ENCODE peak calls at places on chromosome 9, in four cellular contexts. One of them, this sample, is unnamed.

GRCh38 chr9:129483467-129484324 is 137.2 kb downstream of the C9orf50 start:
- DNase-seq in H1: no peak
- DNase-seq in HepG2: no peak
- DNase-seq in GM12878: no peak
- DNase-seq in this sample: peak

GRCh38 chr9:136745389-136746218 is 2.7 kb downstream of the LCN6 start:
- DNase-seq in GM12878: no peak
- DNase-seq in HepG2: no peak
- DNase-seq in H1: no peak
- DNase-seq in this sample: no peak

GRCh38 chr9:125399165-125399564 is 137.5 kb downstream of the GAPVD1 start:
- DNase-seq in HepG2: no peak
- DNase-seq in H1: no peak
- DNase-seq in GM12878: no peak
- DNase-seq in this sample: no peak

GRCh38 chr9:111427186-111427585 is 57.0 kb downstream of the ECPAS start:
- DNase-seq in H1: no peak
- DNase-seq in HepG2: no peak
- DNase-seq in GM12878: no peak
- DNase-seq in this sample: no peak

GRCh38 chr9:111730937-111731567 is 63.7 kb downstream of the SHOC1 start:
- DNase-seq in H1: no peak
- DNase-seq in GM12878: no peak
- DNase-seq in HepG2: peak
- DNase-seq in this sample: no peak

GRCh38 chr9:93684806-93685553 is 108.6 kb downstream of the PHF2 start:
- DNase-seq in HepG2: no peak
- DNase-seq in GM12878: no peak
- DNase-seq in H1: no peak
- DNase-seq in this sample: peak

GRCh38 chr9:76703270-76703669 is 61.0 kb upstream of the PCA3 start:
- DNase-seq in GM12878: no peak
- DNase-seq in HepG2: no peak
- DNase-seq in H1: no peak
- DNase-seq in this sample: no peak

GRCh38 chr9:137294091-137294683 is 7.9 kb downstream of the NRARP start:
- DNase-seq in H1: no peak
- DNase-seq in GM12878: no peak
- DNase-seq in HepG2: peak
- DNase-seq in this sample: peak

GRCh38 chr9:69253057-69253456 is 72.0 kb upstream of the ENTREP1 start:
- DNase-seq in GM12878: no peak
- DNase-seq in HepG2: no peak
- DNase-seq in H1: no peak
- DNase-seq in this sample: no peak

GRCh38 chr9:83013867-83014605 is 48.9 kb downstream of the RASEF start:
- DNase-seq in H1: no peak
- DNase-seq in GM12878: no peak
- DNase-seq in HepG2: no peak
- DNase-seq in this sample: no peak

GRCh38 chr9:114591206-114591853 is 3.8 kb downstream of the ATP6V1G1 start:
- DNase-seq in H1: no peak
- DNase-seq in HepG2: peak
- DNase-seq in GM12878: no peak
- DNase-seq in this sample: no peak

GRCh38 chr9:88775037-88775471 is 216.2 kb upstream of the S1PR3 start:
- DNase-seq in GM12878: no peak
- DNase-seq in H1: no peak
- DNase-seq in HepG2: no peak
- DNase-seq in this sample: no peak

GRCh38 chr9:134769084-134769455 is 111.5 kb upstream of the FCN2 start:
- DNase-seq in HepG2: no peak
- DNase-seq in H1: no peak
- DNase-seq in GM12878: no peak
- DNase-seq in this sample: no peak

GRCh38 chr9:4111233-4112000 is 188.5 kb downstream of the GLIS3 start:
- DNase-seq in H1: no peak
- DNase-seq in GM12878: no peak
- DNase-seq in HepG2: no peak
- DNase-seq in this sample: no peak

GRCh38 chr9:118686940-118687339 is 682.3 kb downstream of the BRINP1 start:
- DNase-seq in HepG2: no peak
- DNase-seq in GM12878: no peak
- DNase-seq in H1: no peak
- DNase-seq in this sample: no peak

GRCh38 chr9:129320575-129321311 is 142.7 kb upstream of the IER5L start:
- DNase-seq in HepG2: peak
- DNase-seq in H1: no peak
- DNase-seq in GM12878: peak
- DNase-seq in this sample: peak

GRCh38 chr9:36479086-36479485 is 79.0 kb upstream of the RNF38 start:
- DNase-seq in HepG2: no peak
- DNase-seq in GM12878: no peak
- DNase-seq in H1: no peak
- DNase-seq in this sample: no peak

GRCh38 chr9:15696979-15697378 is 144.1 kb downstream of the CCDC171 start:
- DNase-seq in GM12878: no peak
- DNase-seq in HepG2: no peak
- DNase-seq in H1: no peak
- DNase-seq in this sample: peak

GRCh38 chr9:135503371-135504261 is 3.1 kb downstream of the MRPS2 start:
- DNase-seq in H1: no peak
- DNase-seq in GM12878: no peak
- DNase-seq in HepG2: no peak
- DNase-seq in this sample: no peak

GRCh38 chr9:98057095-98057799 is 715 bp downstream of the NANS start:
- DNase-seq in GM12878: no peak
- DNase-seq in HepG2: peak
- DNase-seq in H1: no peak
- DNase-seq in this sample: peak

GRCh38 chr9:2255128-2255527 is 240.0 kb downstream of the SMARCA2 start:
- DNase-seq in HepG2: peak
- DNase-seq in GM12878: no peak
- DNase-seq in H1: no peak
- DNase-seq in this sample: no peak

GRCh38 chr9:110952018-110952864 is 86.0 kb downstream of the LPAR1 start:
- DNase-seq in H1: no peak
- DNase-seq in HepG2: no peak
- DNase-seq in GM12878: no peak
- DNase-seq in this sample: no peak

GRCh38 chr9:88804289-88804596 is 187.0 kb upstream of the S1PR3 start:
- DNase-seq in H1: no peak
- DNase-seq in GM12878: no peak
- DNase-seq in HepG2: no peak
- DNase-seq in this sample: no peak

GRCh38 chr9:97982191-97982718 is 886 bp upstream of the ANP32B start:
- DNase-seq in HepG2: no peak
- DNase-seq in H1: no peak
- DNase-seq in GM12878: no peak
- DNase-seq in this sample: no peak

GRCh38 chr9:107299437-107299836 is 16.4 kb downstream of the RAD23B start:
- DNase-seq in H1: no peak
- DNase-seq in GM12878: no peak
- DNase-seq in HepG2: no peak
- DNase-seq in this sample: no peak

GRCh38 chr9:123299558-123300126 is 31.3 kb upstream of the STRBP start:
- DNase-seq in GM12878: no peak
- DNase-seq in HepG2: no peak
- DNase-seq in H1: no peak
- DNase-seq in this sample: no peak

GRCh38 chr9:105074501-105074900 is 146.5 kb upstream of the ABCA1 start:
- DNase-seq in H1: no peak
- DNase-seq in HepG2: no peak
- DNase-seq in GM12878: no peak
- DNase-seq in this sample: no peak

GRCh38 chr9:16329699-16330113 is 540.8 kb downstream of the BNC2 start:
- DNase-seq in GM12878: no peak
- DNase-seq in H1: no peak
- DNase-seq in HepG2: no peak
- DNase-seq in this sample: no peak

GRCh38 chr9:34591091-34591910 is 1.8 kb upstream of the CNTFR start:
- DNase-seq in HepG2: peak
- DNase-seq in H1: no peak
- DNase-seq in GM12878: no peak
- DNase-seq in this sample: peak

GRCh38 chr9:135165756-135166519 is 78.5 kb downstream of the OLFM1 start:
- DNase-seq in GM12878: no peak
- DNase-seq in H1: no peak
- DNase-seq in HepG2: no peak
- DNase-seq in this sample: no peak

GRCh38 chr9:12935714-12936113 is 160.9 kb downstream of the LURAP1L start:
- DNase-seq in HepG2: no peak
- DNase-seq in GM12878: no peak
- DNase-seq in H1: no peak
- DNase-seq in this sample: no peak

GRCh38 chr9:108724669-108725068 is 131.1 kb downstream of the ACTL7B start:
- DNase-seq in H1: no peak
- DNase-seq in HepG2: no peak
- DNase-seq in GM12878: no peak
- DNase-seq in this sample: no peak

GRCh38 chr9:20262611-20263010 is 359.7 kb downstream of the MLLT3 start:
- DNase-seq in H1: no peak
- DNase-seq in HepG2: no peak
- DNase-seq in GM12878: no peak
- DNase-seq in this sample: no peak

GRCh38 chr9:94808926-94809700 is 82.6 kb downstream of the AOPEP start:
- DNase-seq in GM12878: no peak
- DNase-seq in HepG2: no peak
- DNase-seq in H1: no peak
- DNase-seq in this sample: no peak

GRCh38 chr9:94807556-94807955 is 81.1 kb downstream of the AOPEP start:
- DNase-seq in HepG2: no peak
- DNase-seq in GM12878: no peak
- DNase-seq in H1: no peak
- DNase-seq in this sample: no peak

GRCh38 chr9:94806307-94806893 is 79.9 kb downstream of the AOPEP start:
- DNase-seq in H1: no peak
- DNase-seq in GM12878: peak
- DNase-seq in HepG2: no peak
- DNase-seq in this sample: no peak

GRCh38 chr9:94812343-94812742 is 85.8 kb downstream of the AOPEP start:
- DNase-seq in HepG2: no peak
- DNase-seq in H1: no peak
- DNase-seq in GM12878: no peak
- DNase-seq in this sample: no peak

GRCh38 chr9:94809778-94810177 is 83.3 kb downstream of the AOPEP start:
- DNase-seq in H1: no peak
- DNase-seq in GM12878: no peak
- DNase-seq in HepG2: no peak
- DNase-seq in this sample: no peak
- TF ChIP-seq SUZ12 in H1: no peak
- TF ChIP-seq SUZ12 in GM12878: no peak
- TF ChIP-seq SUZ12 in HepG2: no peak
- TF ChIP-seq SUZ12 in this sample: no peak

GRCh38 chr9:27535701-27536118 is 6.1 kb upstream of the MOB3B start:
- DNase-seq in GM12878: no peak
- DNase-seq in H1: no peak
- DNase-seq in HepG2: no peak
- DNase-seq in this sample: peak
- TF ChIP-seq SP1 in GM12878: no peak
- TF ChIP-seq SP1 in H1: no peak
- TF ChIP-seq SP1 in HepG2: no peak
- TF ChIP-seq SP1 in this sample: no peak

GRCh38 chr9:14485366-14485765 is 171.4 kb upstream of the NFIB start:
- DNase-seq in HepG2: no peak
- DNase-seq in H1: no peak
- DNase-seq in GM12878: no peak
- DNase-seq in this sample: no peak
- TF ChIP-seq SUZ12 in HepG2: no peak
- TF ChIP-seq SUZ12 in H1: no peak
- TF ChIP-seq SUZ12 in GM12878: no peak
- TF ChIP-seq SUZ12 in this sample: no peak

GRCh38 chr9:84819446-84819845 is 149.9 kb downstream of the NTRK2 start:
- DNase-seq in GM12878: no peak
- DNase-seq in H1: peak
- DNase-seq in HepG2: no peak
- DNase-seq in this sample: peak
- TF ChIP-seq SP1 in GM12878: no peak
- TF ChIP-seq SP1 in H1: no peak
- TF ChIP-seq SP1 in HepG2: no peak
- TF ChIP-seq SP1 in this sample: no peak

DNA sequence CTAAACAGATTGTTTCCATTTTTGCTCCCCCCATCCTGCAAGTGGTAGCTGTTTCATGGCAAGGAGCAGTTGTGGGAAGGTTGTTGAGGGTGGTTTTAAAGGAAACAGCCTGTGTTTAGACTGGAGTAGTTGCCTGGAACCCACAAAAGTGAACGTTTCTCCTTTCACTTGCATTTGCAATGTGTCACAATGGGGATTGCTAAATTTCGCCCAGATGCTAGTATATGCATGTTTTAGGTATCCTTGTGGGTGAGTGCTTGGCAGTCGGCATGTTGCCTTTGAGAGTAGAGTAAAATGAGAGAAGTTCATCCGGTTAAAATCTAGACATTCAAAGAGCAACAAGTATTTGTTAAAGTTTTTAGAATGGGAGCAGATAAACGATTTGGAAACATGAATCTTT is 1100.0 kb upstream of the DMAC1 start:
- DNase-seq in HepG2: no peak
- DNase-seq in H1: no peak
- DNase-seq in GM12878: no peak
- DNase-seq in this sample: no peak
- TF ChIP-seq SUZ12 in HepG2: no peak
- TF ChIP-seq SUZ12 in H1: no peak
- TF ChIP-seq SUZ12 in GM12878: no peak
- TF ChIP-seq SUZ12 in this sample: no peak

DNA sequence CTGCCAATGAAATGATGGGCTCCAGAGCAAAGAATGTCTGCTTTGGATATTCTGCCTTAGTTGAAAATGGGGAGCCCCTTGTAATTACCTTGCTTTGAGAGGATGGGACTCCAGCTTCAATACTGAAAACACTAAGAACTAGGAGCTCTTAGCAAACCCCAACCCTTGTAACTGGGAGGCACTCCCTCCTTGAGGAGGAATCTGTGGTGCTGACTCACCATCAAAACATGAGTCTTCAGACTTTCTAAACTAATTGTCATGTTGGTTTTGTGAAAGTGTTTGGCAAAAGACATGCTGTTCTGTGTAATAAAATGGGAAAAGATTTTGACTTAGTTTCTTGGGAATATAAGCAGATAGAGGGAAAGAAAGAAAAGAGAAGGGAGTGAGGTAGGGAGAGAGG is 91.9 kb upstream of the PTPRD start:
- DNase-seq in HepG2: no peak
- DNase-seq in GM12878: no peak
- DNase-seq in H1: peak
- DNase-seq in this sample: no peak
- TF ChIP-seq SP1 in HepG2: no peak
- TF ChIP-seq SP1 in GM12878: no peak
- TF ChIP-seq SP1 in H1: no peak
- TF ChIP-seq SP1 in this sample: no peak

GRCh38 chr9:99109522-99109921 is 4.6 kb downstream of the TGFBR1 start:
- DNase-seq in H1: no peak
- DNase-seq in GM12878: no peak
- DNase-seq in HepG2: no peak
- DNase-seq in this sample: no peak
- TF ChIP-seq SUZ12 in H1: no peak
- TF ChIP-seq SUZ12 in GM12878: no peak
- TF ChIP-seq SUZ12 in HepG2: no peak
- TF ChIP-seq SUZ12 in this sample: no peak

This sample was measured in HEK293T.